ENCODE peak calls at places on chromosomes 12 and 14, in four cellular contexts. B is stomach; F is activated CD8-positive, alpha-beta memory T cell treated with anti-CD3 and anti-CD28 coated beads for 4 hours; P is type B pancreatic cell. X is an unnamed sample.

GRCh38 chr12:57476162-57476992 is 3.3 kb downstream of the ARHGAP9 start:
- DNase-seq in B (peak; percentile 41), F (no peak), P (no peak), X (no peak)

GRCh38 chr12:49331360-49332222 is 5.4 kb downstream of the C1QL4 start:
- DNase-seq in B (peak; percentile 73), P (no peak), F (no peak), X (no peak)

GRCh38 chr12:76927170-76927784 is 48.5 kb upstream of the CSRP2 start:
- DNase-seq in P (no peak), B (peak; percentile 28), F (no peak), X (no peak)

GRCh38 chr12:106112094-106112822 is 26.5 kb downstream of the NUAK1 start:
- DNase-seq in P (no peak), B (no peak), F (no peak), X (no peak)

GRCh38 chr12:21837847-21838246 is 63.3 kb upstream of the KCNJ8 start:
- DNase-seq in B (no peak), F (no peak), P (no peak), X (no peak)

GRCh38 chr14:33736299-33736698 is 214.6 kb downstream of the EGLN3 start:
- DNase-seq in P (no peak), F (no peak), B (no peak), X (no peak)

GRCh38 chr14:90502760-90503159 is 105.9 kb downstream of the CALM1 start:
- DNase-seq in B (no peak), F (no peak), P (no peak), X (no peak)

GRCh38 chr14:75182820-75183219 is 6.4 kb upstream of the TMED10 start:
- DNase-seq in P (no peak), F (no peak), B (no peak), X (no peak)

GRCh38 chr12:105554223-105554678 is 223.8 kb downstream of the C12orf75 start:
- DNase-seq in P (no peak), B (no peak), F (no peak), X (no peak)

GRCh38 chr14:63852271-63852816 is 460 bp upstream of the SYNE2 start:
- DNase-seq in P (no peak), F (no peak), B (no peak), X (no peak)

GRCh38 chr12:74043343-74043742 is 494.3 kb upstream of the ATXN7L3B start:
- DNase-seq in F (no peak), P (no peak), B (no peak), X (no peak)

GRCh38 chr12:75724913-75725312 is 213.5 kb upstream of the KRR1 start:
- DNase-seq in B (no peak), P (no peak), F (no peak), X (no peak)

GRCh38 chr12:64178122-64178521 is 44.0 kb downstream of the KICS2 start:
- DNase-seq in F (no peak), B (no peak), P (no peak), X (no peak)

GRCh38 chr12:34396861-34397590 is 374.7 kb downstream of the ALG10 start:
- DNase-seq in F (no peak), B (peak; percentile 5), P (peak; percentile 45), X (no peak)

GRCh38 chr14:92960706-92961566 is 38.0 kb downstream of the CHGA start:
- DNase-seq in B (no peak), P (no peak), F (no peak), X (no peak)

GRCh38 chr12:54175130-54175963 is 13.4 kb downstream of the SMUG1 start:
- DNase-seq in F (no peak), P (no peak), B (peak; percentile 37), X (no peak)

GRCh38 chr12:92002673-92003382 is 142.8 kb downstream of the BTG1 start:
- DNase-seq in B (no peak), F (no peak), P (no peak), X (no peak)

GRCh38 chr14:20857630-20858261 is 33.4 kb upstream of the RNASE3 start:
- DNase-seq in P (no peak), F (peak; percentile 46), B (peak; percentile 77), X (peak; percentile 37)

GRCh38 chr14:89641495-89642162 is 224.6 kb upstream of the FOXN3 start:
- DNase-seq in B (no peak), F (no peak), P (no peak), X (no peak)

GRCh38 chr14:90520326-90520725 is 123.5 kb downstream of the CALM1 start:
- DNase-seq in B (no peak), F (no peak), P (no peak), X (no peak)

GRCh38 chr12:112230136-112230535 is 104.8 kb downstream of the TRAFD1 start:
- DNase-seq in F (no peak), B (no peak), P (no peak), X (no peak)

GRCh38 chr14:96630281-96630680 is 128.1 kb downstream of the PAPOLA start:
- DNase-seq in B (no peak), F (no peak), P (no peak), X (no peak)

GRCh38 chr14:96681826-96682225 is 115.4 kb upstream of the VRK1 start:
- DNase-seq in B (no peak), P (no peak), F (no peak), X (no peak)

GRCh38 chr12:6360080-6360571 is 15.2 kb downstream of the SCNN1A start:
- DNase-seq in F (no peak), B (no peak), P (no peak), X (no peak)

GRCh38 chr12:53045646-53046045 is 4.2 kb upstream of the TNS2 start:
- DNase-seq in F (no peak), P (no peak), B (no peak), X (no peak)

GRCh38 chr14:65815127-65815526 is 402.6 kb downstream of the FUT8 start:
- DNase-seq in P (no peak), B (no peak), F (no peak), X (no peak)

GRCh38 chr12:31423405-31423804 is 97.5 kb upstream of the SINHCAF start:
- DNase-seq in F (no peak), B (no peak), P (no peak), X (no peak)

GRCh38 chr12:64194333-64195149 is 27.6 kb downstream of the KICS2 start:
- DNase-seq in B (no peak), F (no peak), P (no peak), X (no peak)

GRCh38 chr12:6539276-6540134 is 5.2 kb downstream of the GAPDH start:
- DNase-seq in F (no peak), P (no peak), B (no peak), X (no peak)

GRCh38 chr12:58540480-58541299 is 379.6 kb downstream of the LRIG3 start:
- DNase-seq in P (peak; percentile 78), B (peak; percentile 70), F (no peak), X (peak; percentile 13)

GRCh38 chr14:104865069-104865630 is at the start of gene CEP170B:
- DNase-seq in F (no peak), P (peak; percentile 74), B (peak; percentile 68), X (no peak)

GRCh38 chr12:103548622-103549601 is 38.2 kb upstream of the STAB2 start:
- DNase-seq in B (peak; percentile 74), F (peak; percentile 45), P (no peak), X (peak; percentile 29)

GRCh38 chr12:19946549-19946948 is 421.8 kb upstream of the PDE3A start:
- DNase-seq in P (no peak), B (no peak), F (no peak), X (no peak)

GRCh38 chr14:77026166-77026929 is 2.2 kb downstream of the IRF2BPL start:
- DNase-seq in B (peak; percentile 52), P (no peak), F (no peak), X (no peak)